ENCODE peak calls at places on chromosomes 11 and 22, in four cellular contexts. One of them, this sample, is unnamed.

GRCh38 chr11:134261626-134262488 is 8.5 kb downstream of the ACAD8 start:
- DNase-seq in right lobe of liver: no peak
- DNase-seq in AG09309: no peak
- DNase-seq in SK-N-SH: peak
- DNase-seq in this sample: no peak

GRCh38 chr11:128772814-128773213 is 78.9 kb downstream of the FLI1 start:
- DNase-seq in right lobe of liver: peak
- DNase-seq in AG09309: no peak
- DNase-seq in SK-N-SH: no peak
- DNase-seq in this sample: no peak

GRCh38 chr11:8959546-8960166 is 4.6 kb downstream of the TMEM9B start:
- DNase-seq in SK-N-SH: peak
- DNase-seq in right lobe of liver: no peak
- DNase-seq in AG09309: peak
- DNase-seq in this sample: peak

GRCh38 chr11:77467993-77468392 is 5.9 kb downstream of the PAK1 start:
- DNase-seq in SK-N-SH: no peak
- DNase-seq in AG09309: peak
- DNase-seq in right lobe of liver: no peak
- DNase-seq in this sample: no peak

GRCh38 chr22:17633217-17633997 is 4.9 kb upstream of the ATP6V1E1 start:
- DNase-seq in SK-N-SH: no peak
- DNase-seq in AG09309: peak
- DNase-seq in right lobe of liver: no peak
- DNase-seq in this sample: no peak

GRCh38 chr11:95119361-95120060 is 29.9 kb downstream of the ENDOD1 start:
- DNase-seq in AG09309: no peak
- DNase-seq in right lobe of liver: no peak
- DNase-seq in SK-N-SH: no peak
- DNase-seq in this sample: no peak

GRCh38 chr11:73950869-73951710 is at the start of gene DNAJB13:
- DNase-seq in SK-N-SH: peak
- DNase-seq in right lobe of liver: no peak
- DNase-seq in AG09309: no peak
- DNase-seq in this sample: no peak

GRCh38 chr11:968822-969221 is 43.2 kb downstream of the AP2A2 start:
- DNase-seq in right lobe of liver: no peak
- DNase-seq in SK-N-SH: no peak
- DNase-seq in AG09309: no peak
- DNase-seq in this sample: no peak

GRCh38 chr11:2885676-2886081 is at the start of gene CDKN1C:
- DNase-seq in AG09309: no peak
- DNase-seq in SK-N-SH: peak
- DNase-seq in right lobe of liver: peak
- DNase-seq in this sample: peak

GRCh38 chr22:24952837-24953293 is 349 bp downstream of the KIAA1671 start:
- DNase-seq in right lobe of liver: peak
- DNase-seq in SK-N-SH: peak
- DNase-seq in AG09309: no peak
- DNase-seq in this sample: no peak

GRCh38 chr11:113046866-113047265 is 85.6 kb downstream of the NCAM1 start:
- DNase-seq in AG09309: no peak
- DNase-seq in right lobe of liver: no peak
- DNase-seq in SK-N-SH: no peak
- DNase-seq in this sample: no peak

GRCh38 chr22:48135641-48136040 is 1373.2 kb downstream of the TBC1D22A start:
- DNase-seq in AG09309: no peak
- DNase-seq in right lobe of liver: no peak
- DNase-seq in SK-N-SH: no peak
- DNase-seq in this sample: no peak

GRCh38 chr11:45262900-45263299 is 23.2 kb downstream of the SYT13 start:
- DNase-seq in AG09309: no peak
- DNase-seq in SK-N-SH: no peak
- DNase-seq in right lobe of liver: no peak
- DNase-seq in this sample: no peak

GRCh38 chr11:120554771-120555432 is 43.4 kb downstream of the GRIK4 start:
- DNase-seq in SK-N-SH: peak
- DNase-seq in AG09309: no peak
- DNase-seq in right lobe of liver: no peak
- DNase-seq in this sample: no peak

GRCh38 chr22:30228509-30229359 is 17.8 kb downstream of the LIF start:
- DNase-seq in right lobe of liver: no peak
- DNase-seq in SK-N-SH: no peak
- DNase-seq in AG09309: no peak
- DNase-seq in this sample: no peak

GRCh38 chr11:128207861-128208321 is 379.5 kb downstream of the ETS1 start:
- DNase-seq in AG09309: peak
- DNase-seq in right lobe of liver: no peak
- DNase-seq in SK-N-SH: no peak
- DNase-seq in this sample: peak

GRCh38 chr11:83835423-83835822 is 549.3 kb upstream of the CCDC90B start:
- DNase-seq in right lobe of liver: no peak
- DNase-seq in SK-N-SH: no peak
- DNase-seq in AG09309: no peak
- DNase-seq in this sample: no peak

GRCh38 chr11:46381046-46381835 is at the start of gene MDK:
- DNase-seq in right lobe of liver: no peak
- DNase-seq in SK-N-SH: peak
- DNase-seq in AG09309: no peak
- DNase-seq in this sample: no peak

GRCh38 chr22:40857309-40857851 is 432 bp downstream of the XPNPEP3 start:
- DNase-seq in SK-N-SH: no peak
- DNase-seq in right lobe of liver: no peak
- DNase-seq in AG09309: no peak
- DNase-seq in this sample: no peak

GRCh38 chr22:37517826-37518450 is 1.3 kb downstream of the CARD10 start:
- DNase-seq in SK-N-SH: no peak
- DNase-seq in AG09309: no peak
- DNase-seq in right lobe of liver: peak
- DNase-seq in this sample: no peak

GRCh38 chr11:134923441-134923840 is 511.4 kb upstream of the B3GAT1 start:
- DNase-seq in AG09309: no peak
- DNase-seq in right lobe of liver: no peak
- DNase-seq in SK-N-SH: no peak
- DNase-seq in this sample: no peak

GRCh38 chr11:122981388-122982264 is at the start of gene BSX:
- DNase-seq in AG09309: no peak
- DNase-seq in right lobe of liver: no peak
- DNase-seq in SK-N-SH: no peak
- DNase-seq in this sample: no peak

GRCh38 chr22:48756146-48757111 is 1071.2 kb downstream of the BRD1 start:
- DNase-seq in SK-N-SH: no peak
- DNase-seq in AG09309: no peak
- DNase-seq in right lobe of liver: no peak
- DNase-seq in this sample: no peak

GRCh38 chr22:45867118-45867905 is 109.7 kb downstream of the WNT7B start:
- DNase-seq in AG09309: no peak
- DNase-seq in SK-N-SH: peak
- DNase-seq in right lobe of liver: peak
- DNase-seq in this sample: no peak

GRCh38 chr22:30636226-30637077 is 871 bp downstream of the SLC35E4 start:
- DNase-seq in AG09309: no peak
- DNase-seq in right lobe of liver: peak
- DNase-seq in SK-N-SH: peak
- DNase-seq in this sample: no peak

GRCh38 chr11:111520565-111520964 is 6.0 kb downstream of the HOATZ start:
- DNase-seq in SK-N-SH: no peak
- DNase-seq in right lobe of liver: no peak
- DNase-seq in AG09309: peak
- DNase-seq in this sample: no peak

GRCh38 chr22:42621505-42622002 is 6.9 kb upstream of the POLDIP3 start:
- DNase-seq in SK-N-SH: peak
- DNase-seq in right lobe of liver: peak
- DNase-seq in AG09309: no peak
- DNase-seq in this sample: peak

GRCh38 chr22:28582806-28583205 is 96.8 kb downstream of the TTC28 start:
- DNase-seq in right lobe of liver: no peak
- DNase-seq in SK-N-SH: peak
- DNase-seq in AG09309: peak
- DNase-seq in this sample: peak

GRCh38 chr22:45309422-45310227 is at the start of gene FAM118A:
- DNase-seq in AG09309: peak
- DNase-seq in right lobe of liver: peak
- DNase-seq in SK-N-SH: peak
- DNase-seq in this sample: peak

GRCh38 chr11:29119691-29120328 is 897.0 kb downstream of the KCNA4 start:
- DNase-seq in AG09309: peak
- DNase-seq in right lobe of liver: no peak
- DNase-seq in SK-N-SH: no peak
- DNase-seq in this sample: peak

GRCh38 chr11:107876141-107876540 is 17.6 kb upstream of the SLC35F2 start:
- DNase-seq in AG09309: no peak
- DNase-seq in right lobe of liver: no peak
- DNase-seq in SK-N-SH: no peak
- DNase-seq in this sample: no peak

GRCh38 chr11:32381149-32381548 is 54.2 kb downstream of the WT1 start:
- DNase-seq in SK-N-SH: no peak
- DNase-seq in AG09309: no peak
- DNase-seq in right lobe of liver: no peak
- DNase-seq in this sample: no peak

GRCh38 chr22:30304495-30305244 is 15.4 kb upstream of the CASTOR1 start:
- DNase-seq in right lobe of liver: no peak
- DNase-seq in SK-N-SH: no peak
- DNase-seq in AG09309: no peak
- DNase-seq in this sample: no peak

GRCh38 chr11:69348414-69349235 is 54.7 kb downstream of the MYEOV start:
- DNase-seq in right lobe of liver: no peak
- DNase-seq in AG09309: no peak
- DNase-seq in SK-N-SH: no peak
- DNase-seq in this sample: no peak

GRCh38 chr22:17707526-17707925 is 66.7 kb downstream of the BID start:
- DNase-seq in AG09309: no peak
- DNase-seq in right lobe of liver: no peak
- DNase-seq in SK-N-SH: no peak
- DNase-seq in this sample: no peak

GRCh38 chr11:125956371-125956770 is 10.5 kb downstream of the VSIG10L2 start:
- DNase-seq in right lobe of liver: no peak
- DNase-seq in AG09309: no peak
- DNase-seq in SK-N-SH: no peak
- DNase-seq in this sample: no peak

GRCh38 chr11:50247309-50247874 is 214.7 kb downstream of the OR4C45 start:
- DNase-seq in right lobe of liver: no peak
- DNase-seq in SK-N-SH: no peak
- DNase-seq in AG09309: no peak
- DNase-seq in this sample: no peak

GRCh38 chr22:23749747-23750373 is 1.1 kb downstream of the ZNF70 start:
- DNase-seq in SK-N-SH: no peak
- DNase-seq in AG09309: no peak
- DNase-seq in right lobe of liver: no peak
- DNase-seq in this sample: no peak

GRCh38 chr22:23751441-23751996 is 607 bp upstream of the ZNF70 start:
- DNase-seq in SK-N-SH: no peak
- DNase-seq in AG09309: no peak
- DNase-seq in right lobe of liver: no peak
- DNase-seq in this sample: no peak

GRCh38 chr22:23750374-23750743 is 553 bp downstream of the ZNF70 start:
- DNase-seq in AG09309: no peak
- DNase-seq in right lobe of liver: no peak
- DNase-seq in SK-N-SH: no peak
- DNase-seq in this sample: no peak

GRCh38 chr22:23752090-23752691 is 1.3 kb upstream of the ZNF70 start:
- DNase-seq in right lobe of liver: no peak
- DNase-seq in SK-N-SH: peak
- DNase-seq in AG09309: no peak
- DNase-seq in this sample: no peak

DNA sequence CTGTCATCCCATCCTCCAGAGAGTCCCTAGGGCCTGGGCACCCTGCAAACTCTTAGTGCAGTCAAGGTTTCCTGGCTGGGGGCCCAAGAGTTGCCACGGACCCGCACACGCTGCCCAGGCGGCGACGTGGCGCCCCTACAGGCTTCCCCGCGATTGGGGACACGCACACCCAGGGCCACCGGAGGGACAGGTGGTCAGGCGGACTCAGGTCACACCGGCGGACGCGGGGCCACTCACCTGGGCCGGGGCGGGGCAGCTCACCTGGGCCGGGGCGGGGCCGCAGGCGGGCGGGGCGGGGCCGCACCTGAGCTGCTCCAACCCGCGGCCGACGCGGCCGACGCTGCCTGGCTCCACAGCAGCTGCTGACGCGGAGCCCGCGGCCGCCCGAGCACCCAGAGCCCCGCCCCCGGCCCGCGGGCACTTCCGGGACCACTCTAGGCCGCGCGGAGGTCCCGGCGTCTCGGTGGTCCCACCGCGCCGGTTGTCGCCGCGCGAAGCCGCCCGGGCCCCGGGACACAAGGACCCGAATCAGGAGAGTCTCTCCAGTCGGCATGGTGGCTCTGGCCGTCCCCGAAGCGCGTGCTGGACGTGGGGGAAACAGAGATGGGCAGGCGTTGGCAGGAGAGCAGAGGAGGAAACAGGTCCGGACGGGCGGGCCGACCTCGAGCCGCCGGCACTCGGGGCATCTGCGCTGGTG is at the start of gene ZNF70:
- DNase-seq in right lobe of liver: peak
- DNase-seq in AG09309: peak
- DNase-seq in SK-N-SH: peak
- DNase-seq in this sample: peak
- TF ChIP-seq CTCF in right lobe of liver: no peak
- TF ChIP-seq CTCF in AG09309: peak
- TF ChIP-seq CTCF in SK-N-SH: peak
- TF ChIP-seq CTCF in this sample: no peak

GRCh38 chr11:86408845-86409244 is 34.2 kb downstream of the CCDC81 start:
- DNase-seq in SK-N-SH: no peak
- DNase-seq in AG09309: no peak
- DNase-seq in right lobe of liver: no peak
- DNase-seq in this sample: no peak
- TF ChIP-seq CTCF in SK-N-SH: peak
- TF ChIP-seq CTCF in AG09309: peak
- TF ChIP-seq CTCF in right lobe of liver: peak
- TF ChIP-seq CTCF in this sample: peak

DNA sequence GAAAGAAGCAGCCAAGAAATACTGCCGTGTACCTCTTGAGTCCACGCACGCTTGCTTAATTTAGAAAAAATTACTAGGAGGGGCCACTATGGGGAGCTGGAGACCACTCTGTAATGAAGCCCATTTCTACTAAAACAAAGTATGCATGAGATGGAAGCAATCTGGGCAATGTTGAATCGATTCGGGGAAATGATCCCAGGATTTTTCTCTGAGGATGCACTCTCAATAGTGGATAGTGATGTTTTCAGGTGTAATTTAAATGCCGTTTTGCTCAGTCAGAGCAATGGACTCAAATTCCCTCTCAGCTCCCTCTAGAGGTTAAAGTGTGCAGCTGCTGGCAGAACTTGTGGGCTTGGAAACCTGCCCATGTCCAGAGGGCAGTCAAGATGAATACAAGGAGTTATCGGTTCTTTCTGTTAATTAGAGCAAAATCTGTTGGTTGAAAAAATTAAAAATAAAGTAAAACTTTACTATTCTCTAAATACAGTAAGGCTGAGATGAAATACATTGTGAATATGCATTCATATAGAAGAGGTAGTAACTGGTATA is 64.1 kb downstream of the ME3 start:
- DNase-seq in right lobe of liver: peak
- DNase-seq in SK-N-SH: peak
- DNase-seq in AG09309: peak
- DNase-seq in this sample: peak
- TF ChIP-seq CTCF in right lobe of liver: peak
- TF ChIP-seq CTCF in SK-N-SH: peak
- TF ChIP-seq CTCF in AG09309: peak
- TF ChIP-seq CTCF in this sample: peak

GRCh38 chr22:33274214-33274828 is 216.1 kb upstream of the SYN3 start:
- DNase-seq in SK-N-SH: no peak
- DNase-seq in right lobe of liver: no peak
- DNase-seq in AG09309: no peak
- DNase-seq in this sample: no peak
- TF ChIP-seq CTCF in SK-N-SH: peak
- TF ChIP-seq CTCF in right lobe of liver: peak
- TF ChIP-seq CTCF in AG09309: peak
- TF ChIP-seq CTCF in this sample: peak